ENCODE peak calls at places on chromosomes 12 and 14, in ten cellular contexts. Z is HCT116; P is psoas muscle; G is H9; V is NCI-H446; X is activated CD4-positive, alpha-beta T cell treated with anti-CD3 and anti-CD28 coated beads, Interleukin-2, amount 50 U/mL, for 24 hours; F is caudate nucleus; Q is SK-N-SH; N is activated T-helper 1 cell treated with Interleukin-2 at 50 U/mL for 16 hours; B is activated B cell treated with CpG ODN at 0.5 μM for 24 hours. O is an unnamed sample.

GRCh38 chr12:51357374-51358047 is 11.0 kb upstream of the CELA1 start:
- DNase-seq in X (peak), Q (no peak), N (no peak), V (no peak), P (no peak), G (no peak), Z (no peak), B (peak), F (no peak), O (no peak)

GRCh38 chr12:101793401-101793800 is 37.4 kb downstream of the GNPTAB start:
- DNase-seq in N (no peak), B (no peak), P (no peak), V (no peak), Q (no peak), G (no peak), X (peak), Z (no peak), F (no peak), O (no peak)

GRCh38 chr14:80364274-80364673 is 153.0 kb upstream of the DIO2 start:
- DNase-seq in P (no peak), Z (no peak), N (no peak), F (no peak), V (peak), B (no peak), G (no peak), X (no peak), Q (peak), O (peak)

GRCh38 chr12:21451529-21451928 is 14.1 kb downstream of the PYROXD1 start:
- DNase-seq in G (no peak), V (no peak), B (no peak), F (no peak), X (no peak), Z (no peak), P (no peak), N (no peak), Q (no peak), O (no peak)

GRCh38 chr12:121792607-121793500 is 634 bp downstream of the RHOF start:
- DNase-seq in G (no peak), P (no peak), Z (no peak), F (no peak), B (peak), X (no peak), V (no peak), N (no peak), Q (no peak), O (no peak)

GRCh38 chr12:113988976-113989375 is 22.9 kb upstream of the RBM19 start:
- DNase-seq in P (no peak), Q (no peak), N (no peak), X (no peak), B (no peak), G (no peak), Z (no peak), V (no peak), F (no peak), O (no peak)

GRCh38 chr14:57974896-57975295 is 109.0 kb upstream of the SLC35F4 start:
- DNase-seq in X (no peak), Q (no peak), G (no peak), V (no peak), N (no peak), F (no peak), P (no peak), B (no peak), Z (no peak), O (peak)

GRCh38 chr14:95431199-95432145 is 85.0 kb downstream of the SYNE3 start:
- DNase-seq in N (no peak), Q (peak), V (peak), P (no peak), F (no peak), X (no peak), B (no peak), Z (no peak), G (peak), O (peak)

GRCh38 chr14:24692382-24693352 is 58.7 kb upstream of the GZMB start:
- DNase-seq in G (no peak), V (no peak), B (no peak), P (no peak), Q (no peak), F (no peak), X (peak), N (no peak), Z (no peak), O (no peak)

GRCh38 chr12:48183091-48183875 is at the start of gene CCDC184:
- DNase-seq in G (peak), P (peak), Z (peak), F (peak), N (peak), X (peak), V (peak), Q (peak), B (peak), O (peak)

GRCh38 chr14:61147898-61148549 is 133.1 kb downstream of the TMEM30B start:
- DNase-seq in F (peak), N (no peak), B (no peak), V (no peak), G (no peak), Q (no peak), P (peak), X (no peak), Z (peak), O (no peak)

GRCh38 chr14:99809376-99809775 is 16.2 kb downstream of the EML1 start:
- DNase-seq in V (peak), Q (peak), Z (no peak), B (no peak), P (peak), F (peak), G (no peak), X (no peak), N (no peak), O (no peak)

GRCh38 chr12:56687225-56688128 is 607 bp downstream of the PTGES3 start:
- DNase-seq in P (peak), B (peak), F (peak), Q (no peak), X (peak), G (peak), Z (no peak), V (no peak), N (peak), O (peak)

GRCh38 chr14:33335366-33335765 is 396.7 kb downstream of the NPAS3 start:
- DNase-seq in B (no peak), V (no peak), G (no peak), F (no peak), N (no peak), P (no peak), X (no peak), Q (no peak), Z (no peak), O (no peak)

GRCh38 chr14:94075008-94075407 is 6.0 kb downstream of the DDX24 start:
- DNase-seq in Z (no peak), N (no peak), V (no peak), P (no peak), B (no peak), F (no peak), X (no peak), G (no peak), Q (no peak), O (no peak)

GRCh38 chr12:130825771-130826150 is 13.3 kb downstream of the STX2 start:
- DNase-seq in F (no peak), N (no peak), Q (no peak), G (no peak), V (no peak), P (no peak), B (no peak), Z (no peak), X (no peak), O (no peak)

GRCh38 chr12:32507559-32508276 is 108.4 kb downstream of the FGD4 start:
- DNase-seq in X (no peak), N (no peak), P (no peak), F (no peak), Z (no peak), G (no peak), Q (no peak), V (no peak), B (no peak), O (no peak)

GRCh38 chr12:95184119-95184518 is 33.1 kb downstream of the FGD6 start:
- DNase-seq in X (no peak), P (no peak), Z (no peak), V (no peak), B (no peak), N (no peak), G (no peak), Q (no peak), F (no peak), O (no peak)

GRCh38 chr12:124910561-124911478 is 3.6 kb downstream of the UBC start:
- DNase-seq in F (no peak), G (no peak), N (no peak), B (no peak), X (no peak), P (no peak), Z (no peak), Q (no peak), V (no peak), O (no peak)

GRCh38 chr12:92466391-92467305 is 236.1 kb upstream of the PLEKHG7 start:
- DNase-seq in F (peak), B (peak), X (no peak), P (peak), N (no peak), V (no peak), Q (no peak), G (peak), Z (no peak), O (no peak)